ENCODE peak calls at places on chromosomes 6 and 20, in six cellular contexts. P, W, V, I, C and B are unnamed samples.

GRCh38 chr6:159117031-159117430 is 52.2 kb upstream of the FNDC1 start:
- DNase-seq in P (no peak), W (no peak), C (peak; percentile 20), V (no peak), I (no peak), B (no peak)

GRCh38 chr20:64146936-64147451 is 17.3 kb upstream of the MYT1 start:
- DNase-seq in C (no peak), P (peak; percentile 6), V (no peak), I (no peak), W (no peak), B (no peak)

GRCh38 chr20:14925286-14925685 is 587.9 kb upstream of the FLRT3 start:
- DNase-seq in V (no peak), P (no peak), I (no peak), C (peak; percentile 29), W (no peak), B (no peak)

GRCh38 chr6:41449399-41450245 is 96.6 kb upstream of the FOXP4 start:
- DNase-seq in P (no peak), I (no peak), W (peak; percentile 85), C (peak; percentile 73), V (no peak), B (no peak)

GRCh38 chr6:70549327-70549726 is 17.4 kb upstream of the SDHAF4 start:
- DNase-seq in V (no peak), I (no peak), W (no peak), P (no peak), C (no peak), B (no peak)

GRCh38 chr6:20377623-20378265 is 23.9 kb upstream of the E2F3 start:
- DNase-seq in I (no peak), C (peak; percentile 49), W (no peak), P (no peak), V (no peak), B (no peak)

GRCh38 chr20:13831476-13831875 is 46.6 kb downstream of the NDUFAF5 start:
- DNase-seq in P (no peak), C (no peak), W (no peak), I (no peak), V (no peak), B (no peak)

GRCh38 chr20:48725589-48725991 is 102.2 kb downstream of the PREX1 start:
- DNase-seq in C (peak; percentile 54), V (no peak), W (no peak), P (no peak), I (no peak), B (no peak)

GRCh38 chr6:155077331-155077730 is 82.2 kb downstream of the TIAM2 start:
- DNase-seq in I (no peak), V (no peak), W (no peak), P (no peak), C (no peak), B (no peak)

GRCh38 chr6:5208039-5208438 is 52.7 kb downstream of the LYRM4 start:
- DNase-seq in W (no peak), V (no peak), I (no peak), P (no peak), C (peak; percentile 38), B (no peak)

GRCh38 chr6:12137480-12137879 is 125.4 kb downstream of the HIVEP1 start:
- DNase-seq in C (peak; percentile 86), V (no peak), W (peak; percentile 23), P (peak; percentile 48), I (peak; percentile 22), B (no peak)

GRCh38 chr6:130107710-130108109 is 89.3 kb downstream of the L3MBTL3 start:
- DNase-seq in I (no peak), C (no peak), V (no peak), P (no peak), W (no peak), B (no peak)

GRCh38 chr20:58598271-58599015 is 52.6 kb upstream of the STX16 start:
- DNase-seq in I (peak; percentile 68), P (no peak), W (peak; percentile 32), C (peak; percentile 82), V (no peak), B (no peak)

GRCh38 chr20:4025679-4026078 is 10.3 kb upstream of the RNF24 start:
- DNase-seq in W (no peak), V (no peak), C (no peak), P (no peak), I (no peak), B (no peak)

GRCh38 chr6:3260296-3260695 is 1.5 kb downstream of the PSMG4 start:
- DNase-seq in V (no peak), C (no peak), P (no peak), I (no peak), W (no peak), B (no peak)

GRCh38 chr20:17590245-17590644 is 20.4 kb downstream of the DSTN start:
- DNase-seq in W (no peak), P (no peak), I (no peak), V (no peak), C (no peak), B (no peak)

GRCh38 chr20:17587831-17588230 is 18.0 kb downstream of the DSTN start:
- DNase-seq in C (no peak), W (no peak), I (no peak), P (no peak), V (no peak), B (no peak)

GRCh38 chr20:17587148-17587547 is 17.3 kb downstream of the DSTN start:
- DNase-seq in W (no peak), C (no peak), P (no peak), V (no peak), I (no peak), B (no peak)

GRCh38 chr20:17586250-17586649 is 16.4 kb downstream of the DSTN start:
- DNase-seq in I (no peak), C (no peak), W (no peak), V (no peak), P (no peak), B (no peak)

DNA sequence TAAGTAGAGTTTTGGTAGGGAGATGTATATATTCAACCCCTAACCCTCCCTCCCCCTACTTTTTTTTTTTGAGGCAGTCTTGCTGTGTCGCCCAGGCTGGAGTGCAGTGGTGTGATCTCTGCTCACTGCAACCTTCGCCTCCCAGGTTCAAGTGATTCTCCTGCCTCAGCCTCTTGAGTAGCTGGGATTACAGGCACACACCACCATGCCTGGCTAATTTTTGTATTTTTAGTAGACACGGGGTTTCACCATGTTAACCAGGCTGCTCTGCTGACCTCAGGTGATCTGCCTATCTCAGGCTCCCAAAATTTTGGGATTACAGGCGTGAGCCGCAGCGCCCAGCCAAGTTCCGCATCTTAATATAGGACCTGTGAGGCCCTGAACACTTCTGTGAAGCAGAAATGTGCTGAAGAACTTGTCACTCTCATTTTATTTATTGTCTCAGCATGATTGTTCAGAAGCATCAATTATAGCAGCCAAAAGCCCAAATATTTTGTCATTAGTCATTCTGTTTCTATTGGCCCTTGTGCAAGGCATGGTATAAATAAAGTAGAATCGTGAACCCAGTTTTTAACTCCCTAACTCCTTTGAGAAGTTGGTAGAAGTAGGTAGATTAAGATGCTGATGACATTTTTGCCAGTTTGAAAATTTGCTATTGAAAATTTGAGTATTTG is 19.4 kb downstream of the DSTN start:
- DNase-seq in P (no peak), W (no peak), C (no peak), I (no peak), V (no peak), B (no peak)
- H3K4me1 ChIP-seq in P (peaks cover 10% of the 10 kb centered on the region), W (peaks cover 43% of the 10 kb centered on the region), C (peaks cover 5% of the 10 kb centered on the region), I (peaks cover 100% of the 10 kb centered on the region), V (no peaks in the 10 kb centered on the region), B (no peaks in the 10 kb centered on the region)

DNA sequence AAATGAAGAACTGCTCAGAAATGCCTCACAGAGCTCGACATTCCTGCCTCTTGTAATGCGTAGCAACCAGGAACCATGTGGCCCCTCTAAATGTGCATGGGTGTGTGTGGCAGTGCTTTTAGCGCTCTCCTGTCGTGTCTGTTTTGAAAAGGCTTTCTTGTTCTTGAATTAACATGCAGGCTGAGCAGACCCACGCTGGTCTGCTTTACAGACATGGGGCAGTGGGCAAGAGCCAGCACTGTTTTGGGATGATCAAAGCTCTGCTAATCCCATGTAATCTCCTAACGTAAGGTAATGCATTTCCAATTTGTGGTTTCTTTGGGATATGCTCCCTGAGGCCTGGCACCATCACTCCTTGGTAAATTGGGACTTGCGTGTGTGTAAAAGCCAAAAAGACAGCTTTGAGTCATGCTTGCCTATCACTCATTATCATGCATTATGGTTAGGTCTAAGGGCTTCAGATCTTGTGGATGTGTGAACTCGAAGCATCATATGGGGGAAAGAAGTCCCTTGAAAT is 11.8 kb downstream of the RIPOR2 start:
- DNase-seq in V (no peak), W (no peak), P (no peak), C (no peak), I (no peak), B (no peak)
- H3K4me1 ChIP-seq in V (peaks cover 89% of the 10 kb centered on the region), W (peaks cover 5% of the 10 kb centered on the region), P (no peaks in the 10 kb centered on the region), C (no peaks in the 10 kb centered on the region), I (peaks cover 26% of the 10 kb centered on the region), B (peaks cover 77% of the 10 kb centered on the region)

GRCh38 chr6:118940770-118941169 is 5.8 kb upstream of the MCM9 start:
- DNase-seq in C (no peak), I (no peak), P (no peak), V (no peak), W (no peak), B (no peak)
- H3K4me1 ChIP-seq in C (no peaks in the 10 kb centered on the region), I (peaks cover 18% of the 10 kb centered on the region), P (no peaks in the 10 kb centered on the region), V (peaks cover 4% of the 10 kb centered on the region), W (peaks cover under 1% of the 10 kb centered on the region), B (no peaks in the 10 kb centered on the region)

GRCh38 chr6:33201147-33201545 is 479 bp downstream of the SLC39A7 start:
- DNase-seq in C (no peak), V (no peak), I (no peak), P (no peak), W (no peak), B (no peak)
- H3K4me1 ChIP-seq in C (peaks cover 33% of the 10 kb centered on the region), V (peaks cover 70% of the 10 kb centered on the region), I (peaks cover 88% of the 10 kb centered on the region), P (peaks cover 10% of the 10 kb centered on the region), W (peaks cover 49% of the 10 kb centered on the region), B (peaks cover 33% of the 10 kb centered on the region)

GRCh38 chr6:157983439-157984119 is 1.9 kb downstream of the SYNJ2 start:
- DNase-seq in V (no peak), C (peak; percentile 49), P (no peak), I (no peak), W (no peak), B (no peak)
- H3K4me1 ChIP-seq in V (peaks cover 43% of the 10 kb centered on the region), C (peaks cover 13% of the 10 kb centered on the region), P (no peaks in the 10 kb centered on the region), I (peaks cover 42% of the 10 kb centered on the region), W (peaks cover 42% of the 10 kb centered on the region), B (peaks cover 33% of the 10 kb centered on the region)

DNA sequence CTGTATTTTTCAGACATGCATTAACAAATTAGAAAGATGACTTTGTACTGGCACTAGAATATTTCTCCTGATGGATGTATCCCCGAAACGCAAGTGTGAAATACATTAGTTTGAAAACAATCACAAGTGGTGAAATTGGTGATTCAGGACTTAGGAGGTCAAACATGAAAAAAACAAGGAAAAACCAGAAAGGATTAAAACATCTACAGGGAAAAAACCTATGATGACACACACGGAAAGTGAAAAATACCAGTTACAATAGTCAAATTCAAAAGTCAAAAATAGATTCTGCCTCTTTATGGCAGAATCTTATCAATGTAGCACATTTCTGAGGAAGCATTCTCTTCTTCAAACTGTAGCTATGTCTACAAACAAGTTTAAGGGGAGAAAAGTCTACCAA is 129.0 kb upstream of the SGK1 start:
- DNase-seq in W (no peak), I (no peak), V (no peak), C (peak; percentile 42), P (no peak), B (no peak)
- H3K4me1 ChIP-seq in W (no peaks in the 10 kb centered on the region), I (peaks cover 11% of the 10 kb centered on the region), V (no peaks in the 10 kb centered on the region), C (peaks cover 15% of the 10 kb centered on the region), P (no peaks in the 10 kb centered on the region), B (no peaks in the 10 kb centered on the region)

DNA sequence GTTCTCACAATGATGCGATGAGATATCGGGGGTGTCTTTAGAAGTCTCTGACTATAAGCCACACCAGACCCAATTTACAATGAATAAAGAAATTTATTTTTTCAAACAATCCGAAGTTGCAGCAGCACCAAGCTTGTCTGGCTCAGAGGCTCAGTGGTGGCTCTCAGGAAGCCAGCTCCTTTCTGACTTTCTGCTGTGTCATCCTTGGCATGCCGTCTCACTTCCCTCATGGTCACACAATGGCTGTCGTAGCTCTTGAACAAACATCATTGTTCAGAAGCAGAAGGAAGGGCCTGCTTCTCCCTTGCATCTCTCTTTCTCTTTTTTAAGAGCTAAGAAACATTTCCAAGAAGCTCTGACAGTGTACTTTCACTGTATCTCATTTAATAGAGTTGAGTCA is 299.0 kb downstream of the DOK5 start:
- DNase-seq in P (no peak), W (no peak), V (no peak), I (no peak), C (no peak), B (no peak)
- H3K4me1 ChIP-seq in P (no peaks in the 10 kb centered on the region), W (no peaks in the 10 kb centered on the region), V (no peaks in the 10 kb centered on the region), I (no peaks in the 10 kb centered on the region), C (no peaks in the 10 kb centered on the region), B (no peaks in the 10 kb centered on the region)